ENCODE peak calls at places on chromosomes 11 and 22, in ten cellular contexts. C, B, G, E, S, T, A, H, Q and R are unnamed samples.

GRCh38 chr11:68741536-68741935 is 9.8 kb downstream of the TESMIN start:
- DNase-seq in C (no peak), B (no peak), G (no peak), E (peak), S (no peak), T (no peak), A (no peak), H (no peak), Q (no peak), R (no peak)

GRCh38 chr11:130808541-130808940 is 107.7 kb downstream of the SNX19 start:
- DNase-seq in C (no peak), B (no peak), G (no peak), E (no peak), S (no peak), T (no peak), A (no peak), H (no peak), Q (no peak), R (no peak)

GRCh38 chr11:91373497-91373896 is 851.1 kb upstream of the FAT3 start:
- DNase-seq in C (peak), B (no peak), G (no peak), E (no peak), S (no peak), T (no peak), A (no peak), H (no peak), Q (no peak), R (no peak)

GRCh38 chr22:27670701-27671412 is 130.7 kb downstream of the MN1 start:
- DNase-seq in C (peak), B (no peak), G (no peak), E (no peak), S (no peak), T (peak), A (no peak), H (peak), Q (peak), R (no peak)

GRCh38 chr22:46833228-46833627 is 70.8 kb downstream of the TBC1D22A start:
- DNase-seq in C (no peak), B (peak), G (no peak), E (peak), S (no peak), T (peak), A (no peak), H (no peak), Q (peak), R (no peak)

GRCh38 chr22:35064664-35065063 is 1.3 kb upstream of the ISX start:
- DNase-seq in C (peak), B (no peak), G (no peak), E (no peak), S (no peak), T (no peak), A (no peak), H (no peak), Q (no peak), R (no peak)

GRCh38 chr11:65377036-65377435 is 5.4 kb downstream of the SLC25A45 start:
- DNase-seq in C (no peak), B (no peak), G (no peak), E (no peak), S (no peak), T (no peak), A (no peak), H (no peak), Q (no peak), R (no peak)

GRCh38 chr22:17119481-17120202 is 1.5 kb downstream of the TMEM121B start:
- DNase-seq in C (peak), B (no peak), G (no peak), E (no peak), S (no peak), T (no peak), A (no peak), H (no peak), Q (no peak), R (no peak)

GRCh38 chr22:29517215-29517908 is 36.2 kb downstream of the THOC5 start:
- DNase-seq in C (no peak), B (no peak), G (no peak), E (no peak), S (no peak), T (peak), A (no peak), H (no peak), Q (no peak), R (no peak)

GRCh38 chr11:64207247-64208085 is 945 bp downstream of the FERMT3 start:
- DNase-seq in C (peak), B (peak), G (no peak), E (peak), S (peak), T (peak), A (no peak), H (no peak), Q (peak), R (no peak)

GRCh38 chr11:108115495-108116140 is 5.7 kb upstream of the ACAT1 start:
- DNase-seq in C (peak), B (peak), G (peak), E (peak), S (peak), T (peak), A (peak), H (no peak), Q (peak), R (peak)

GRCh38 chr22:17836977-17837742 is 62.9 kb upstream of the BID start:
- DNase-seq in C (no peak), B (no peak), G (no peak), E (no peak), S (no peak), T (peak), A (no peak), H (no peak), Q (no peak), R (no peak)

GRCh38 chr11:31768744-31769143 is 42.4 kb downstream of the PAX6 start:
- DNase-seq in C (no peak), B (no peak), G (no peak), E (no peak), S (no peak), T (no peak), A (no peak), H (no peak), Q (no peak), R (no peak)

GRCh38 chr11:70871881-70872280 is 380.5 kb downstream of the SHANK2 start:
- DNase-seq in C (no peak), B (no peak), G (no peak), E (peak), S (no peak), T (no peak), A (no peak), H (no peak), Q (no peak), R (no peak)

GRCh38 chr11:61334434-61335354 is 1.7 kb downstream of the TKFC start:
- DNase-seq in C (peak), B (peak), G (no peak), E (peak), S (no peak), T (no peak), A (no peak), H (no peak), Q (peak), R (no peak)

GRCh38 chr11:35419713-35420333 is 465 bp upstream of the SLC1A2 start:
- DNase-seq in C (no peak), B (no peak), G (no peak), E (no peak), S (peak), T (no peak), A (no peak), H (no peak), Q (no peak), R (no peak)

GRCh38 chr11:11113676-11114075 is 239.4 kb downstream of the CSNK2A3 start:
- DNase-seq in C (no peak), B (no peak), G (no peak), E (no peak), S (no peak), T (no peak), A (no peak), H (no peak), Q (no peak), R (no peak)

GRCh38 chr22:40009231-40009769 is 14.5 kb downstream of the FAM83F start:
- DNase-seq in C (peak), B (peak), G (no peak), E (peak), S (peak), T (peak), A (no peak), H (no peak), Q (no peak), R (no peak)

GRCh38 chr11:125215205-125215565 is 50.6 kb downstream of the PKNOX2 start:
- DNase-seq in C (no peak), B (no peak), G (no peak), E (no peak), S (no peak), T (no peak), A (no peak), H (no peak), Q (no peak), R (no peak)

GRCh38 chr11:125210112-125210511 is 45.6 kb downstream of the PKNOX2 start:
- DNase-seq in C (no peak), B (no peak), G (no peak), E (no peak), S (no peak), T (no peak), A (no peak), H (no peak), Q (no peak), R (no peak)

GRCh38 chr11:125207866-125208425 is 43.4 kb downstream of the PKNOX2 start:
- DNase-seq in C (peak), B (peak), G (no peak), E (peak), S (no peak), T (no peak), A (no peak), H (no peak), Q (peak), R (no peak)

GRCh38 chr11:125214466-125215204 is 50.1 kb downstream of the PKNOX2 start:
- DNase-seq in C (no peak), B (peak), G (no peak), E (no peak), S (no peak), T (no peak), A (no peak), H (no peak), Q (peak), R (no peak)

DNA sequence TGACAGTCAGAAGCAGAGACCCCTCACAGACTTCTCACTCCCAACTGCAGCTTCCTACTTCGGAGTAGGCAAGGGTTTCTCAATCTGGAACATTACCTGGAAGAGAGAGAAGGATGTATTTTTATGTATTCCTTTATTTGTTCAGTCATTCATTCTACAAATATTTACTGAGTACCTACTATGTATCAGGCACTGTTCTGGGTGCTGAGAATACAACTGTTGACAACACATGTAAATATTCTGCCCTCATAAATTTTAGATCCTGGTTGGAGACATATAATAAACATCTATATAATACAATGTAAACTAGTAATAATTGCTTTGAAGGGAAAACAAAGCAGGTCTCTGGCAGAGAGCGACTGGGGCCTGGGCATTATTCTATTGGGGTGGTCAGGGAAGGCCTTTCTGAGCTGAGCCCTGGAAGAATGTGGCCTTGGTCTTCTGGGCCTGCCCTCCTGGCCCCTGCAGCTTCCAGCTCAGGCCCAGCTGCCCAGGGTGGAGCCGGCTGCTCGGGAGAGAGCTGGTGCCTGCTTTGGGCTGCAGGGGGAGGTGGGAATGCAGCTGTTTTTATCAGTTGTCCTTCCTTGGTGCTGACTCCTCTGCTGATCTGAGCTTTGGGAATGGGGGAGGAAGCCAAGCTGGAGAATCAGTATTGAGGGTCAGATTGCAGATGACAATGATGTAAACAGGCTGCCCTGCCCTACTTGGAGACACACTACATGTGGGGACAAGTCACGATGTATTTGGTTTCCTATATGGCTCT is 46.8 kb downstream of the PKNOX2 start:
- DNase-seq in C (no peak), B (no peak), G (no peak), E (peak), S (no peak), T (no peak), A (no peak), H (no peak), Q (peak), R (no peak)
- TF ChIP-seq CTCF in C (no peak), B (no peak), G (no peak), E (no peak), S (no peak), T (no peak), A (no peak), H (no peak), Q (no peak), R (no peak)

GRCh38 chr11:120660024-120660565 is 148.5 kb downstream of the GRIK4 start:
- DNase-seq in C (peak), B (peak), G (no peak), E (peak), S (no peak), T (peak), A (no peak), H (no peak), Q (peak), R (no peak)
- TF ChIP-seq CTCF in C (peak), B (peak), G (peak), E (peak), S (no peak), T (no peak), A (peak), H (peak), Q (peak), R (peak)

GRCh38 chr11:67273260-67273990 is 7.2 kb downstream of the GRK2 start:
- DNase-seq in C (no peak), B (no peak), G (no peak), E (no peak), S (no peak), T (peak), A (peak), H (no peak), Q (no peak), R (no peak)
- TF ChIP-seq CTCF in C (no peak), B (no peak), G (no peak), E (no peak), S (no peak), T (no peak), A (no peak), H (no peak), Q (no peak), R (no peak)

GRCh38 chr22:19179472-19180048 is 1.0 kb upstream of the SLC25A1 start:
- DNase-seq in C (peak), B (peak), G (peak), E (peak), S (peak), T (peak), A (peak), H (peak), Q (peak), R (peak)

GRCh38 chr22:19177164-19178064 is 1.1 kb downstream of the SLC25A1 start:
- DNase-seq in C (no peak), B (no peak), G (no peak), E (no peak), S (no peak), T (no peak), A (no peak), H (no peak), Q (no peak), R (no peak)

GRCh38 chr22:19178659-19179471 is at the start of gene SLC25A1:
- DNase-seq in C (peak), B (peak), G (peak), E (peak), S (peak), T (peak), A (peak), H (peak), Q (peak), R (peak)

GRCh38 chr22:19176732-19177131 is 1.8 kb downstream of the SLC25A1 start:
- DNase-seq in C (no peak), B (no peak), G (no peak), E (no peak), S (no peak), T (no peak), A (no peak), H (no peak), Q (no peak), R (no peak)

GRCh38 chr22:19178065-19178658 is 374 bp downstream of the SLC25A1 start:
- DNase-seq in C (peak), B (peak), G (no peak), E (peak), S (peak), T (peak), A (no peak), H (peak), Q (no peak), R (no peak)
- TF ChIP-seq CTCF in C (no peak), B (no peak), G (no peak), E (no peak), S (no peak), T (no peak), A (no peak), H (no peak), Q (no peak), R (no peak)

GRCh38 chr11:73530109-73530508 is 67.8 kb downstream of the FAM168A start:
- DNase-seq in C (no peak), B (no peak), G (no peak), E (no peak), S (no peak), T (no peak), A (no peak), H (no peak), Q (no peak), R (no peak)
- TF ChIP-seq CTCF in C (no peak), B (peak), G (peak), E (no peak), S (peak), T (no peak), A (peak), H (peak), Q (peak), R (peak)

GRCh38 chr11:85590848-85591483 is 36.2 kb downstream of the DLG2 start:
- DNase-seq in C (peak), B (peak), G (peak), E (peak), S (no peak), T (no peak), A (no peak), H (no peak), Q (peak), R (peak)
- TF ChIP-seq CTCF in C (peak), B (peak), G (peak), E (peak), S (no peak), T (no peak), A (peak), H (peak), Q (no peak), R (peak)